ENCODE peak calls at places on chromosomes 5 and 9, in nine cellular contexts. B is skeletal muscle cell; C is stimulated activated CD4-positive, alpha-beta T cell treated with anti-CD3 and anti-CD28 coated beads, Interleukin-12 subunit alpha, Interleukin-12 subunit beta, amount 100 ng/mL, for 24 hours; S is endothelial cell of umbilical vein; N is putamen; L is SJSA1; I is retina; W is germinal center; M is activated CD4-positive, alpha-beta T cell treated with anti-CD3 and anti-CD28 coated beads for 48 hours. Q is an unnamed sample.

GRCh38 chr9:119026120-119026519 is 343.1 kb downstream of the BRINP1 start:
- DNase-seq in B (no peak), C (no peak), S (no peak), N (peak), L (no peak), I (no peak), W (no peak), M (no peak), Q (peak)

GRCh38 chr9:76451234-76451633 is 7.7 kb upstream of the GCNT1 start:
- DNase-seq in B (peak), C (no peak), S (no peak), N (no peak), L (peak), I (no peak), W (no peak), M (no peak), Q (no peak)

GRCh38 chr5:135308752-135309151 is 90.3 kb downstream of the MACROH2A1 start:
- DNase-seq in B (peak), C (no peak), S (no peak), N (no peak), L (peak), I (no peak), W (no peak), M (no peak), Q (no peak)

GRCh38 chr9:131485728-131486381 is 16.9 kb upstream of the POMT1 start:
- DNase-seq in B (no peak), C (no peak), S (no peak), N (no peak), L (no peak), I (no peak), W (no peak), M (no peak), Q (no peak)

GRCh38 chr5:76527685-76528161 is 95.5 kb downstream of the F2RL2 start:
- DNase-seq in B (no peak), C (no peak), S (peak), N (no peak), L (no peak), I (no peak), W (no peak), M (no peak), Q (no peak)

GRCh38 chr5:42057254-42057690 is 132.2 kb downstream of the FBXO4 start:
- DNase-seq in B (no peak), C (peak), S (peak), N (no peak), L (no peak), I (peak), W (peak), M (peak), Q (peak)

GRCh38 chr5:1190296-1190695 is 11.1 kb upstream of the SLC6A19 start:
- DNase-seq in B (no peak), C (no peak), S (no peak), N (no peak), L (no peak), I (no peak), W (no peak), M (no peak), Q (no peak)

GRCh38 chr9:90188656-90189055 is 454.0 kb downstream of the DIRAS2 start:
- DNase-seq in B (no peak), C (no peak), S (no peak), N (no peak), L (no peak), I (no peak), W (no peak), M (no peak), Q (no peak)

GRCh38 chr5:168324864-168325615 is 33.6 kb downstream of the WWC1 start:
- DNase-seq in B (no peak), C (no peak), S (no peak), N (no peak), L (no peak), I (no peak), W (no peak), M (no peak), Q (no peak)

GRCh38 chr5:96492654-96493053 is 59.6 kb upstream of the PCSK1 start:
- DNase-seq in B (no peak), C (no peak), S (no peak), N (no peak), L (no peak), I (no peak), W (no peak), M (no peak), Q (no peak)

GRCh38 chr9:124311283-124311682 is 53.5 kb downstream of the NEK6 start:
- DNase-seq in B (no peak), C (no peak), S (no peak), N (no peak), L (no peak), I (no peak), W (no peak), M (no peak), Q (no peak)

GRCh38 chr9:114327749-114328148 is 1.9 kb upstream of the ORM2 start:
- DNase-seq in B (no peak), C (no peak), S (no peak), N (no peak), L (no peak), I (no peak), W (no peak), M (no peak), Q (no peak)

GRCh38 chr9:129988607-129989361 is 54.2 kb downstream of the FNBP1 start:
- DNase-seq in B (no peak), C (no peak), S (no peak), N (no peak), L (no peak), I (no peak), W (peak), M (peak), Q (no peak)

GRCh38 chr5:37533851-37534250 is 154.7 kb downstream of the WDR70 start:
- DNase-seq in B (no peak), C (no peak), S (no peak), N (no peak), L (no peak), I (no peak), W (no peak), M (no peak), Q (no peak)

GRCh38 chr5:55918097-55919035 is 67.2 kb downstream of the IL31RA start:
- DNase-seq in B (no peak), C (no peak), S (no peak), N (no peak), L (peak), I (no peak), W (no peak), M (peak), Q (no peak)

GRCh38 chr5:96896285-96896711 is 20.0 kb downstream of the ERAP2 start:
- DNase-seq in B (no peak), C (no peak), S (no peak), N (no peak), L (no peak), I (no peak), W (peak), M (peak), Q (no peak)

GRCh38 chr5:124080256-124080655 is 568.3 kb downstream of the CSNK1G3 start:
- DNase-seq in B (no peak), C (no peak), S (no peak), N (no peak), L (no peak), I (no peak), W (no peak), M (no peak), Q (no peak)

GRCh38 chr9:16729656-16730055 is 140.8 kb downstream of the BNC2 start:
- DNase-seq in B (no peak), C (no peak), S (no peak), N (no peak), L (no peak), I (peak), W (no peak), M (no peak), Q (peak)

GRCh38 chr9:131402738-131403492 is 9.0 kb downstream of the PRRC2B start:
- DNase-seq in B (peak), C (no peak), S (peak), N (peak), L (peak), I (peak), W (no peak), M (no peak), Q (peak)

GRCh38 chr5:74542477-74542876 is 98.1 kb downstream of the ENC1 start:
- DNase-seq in B (no peak), C (no peak), S (peak), N (no peak), L (no peak), I (no peak), W (no peak), M (no peak), Q (no peak)

GRCh38 chr5:1568201-1568979 is 44.6 kb upstream of the LPCAT1 start:
- DNase-seq in B (peak), C (no peak), S (peak), N (no peak), L (no peak), I (no peak), W (no peak), M (no peak), Q (no peak)

GRCh38 chr5:126395627-126396026 is 27.6 kb upstream of the GRAMD2B start:
- DNase-seq in B (no peak), C (no peak), S (no peak), N (no peak), L (no peak), I (no peak), W (no peak), M (no peak), Q (no peak)

GRCh38 chr5:84301535-84301934 is 83.1 kb downstream of the EDIL3 start:
- DNase-seq in B (no peak), C (no peak), S (peak), N (no peak), L (no peak), I (no peak), W (no peak), M (no peak), Q (no peak)

GRCh38 chr9:116381350-116381749 is 227.8 kb downstream of the PAPPA start:
- DNase-seq in B (peak), C (no peak), S (no peak), N (no peak), L (no peak), I (no peak), W (no peak), M (no peak), Q (no peak)

GRCh38 chr5:107772418-107773310 is 101.9 kb upstream of the EFNA5 start:
- DNase-seq in B (no peak), C (no peak), S (peak), N (peak), L (no peak), I (no peak), W (no peak), M (no peak), Q (no peak)

GRCh38 chr9:14616188-14616982 is 76.8 kb downstream of the ZDHHC21 start:
- DNase-seq in B (peak), C (no peak), S (peak), N (peak), L (no peak), I (no peak), W (peak), M (no peak), Q (peak)

GRCh38 chr5:168637281-168637680 is 58.1 kb upstream of the PANK3 start:
- DNase-seq in B (no peak), C (no peak), S (no peak), N (no peak), L (no peak), I (no peak), W (no peak), M (no peak), Q (no peak)

GRCh38 chr5:129163979-129164378 is 69.4 kb downstream of the ISOC1 start:
- DNase-seq in B (no peak), C (no peak), S (no peak), N (no peak), L (no peak), I (no peak), W (no peak), M (no peak), Q (no peak)

GRCh38 chr5:146461319-146461718 is 14.2 kb downstream of the TCERG1 start:
- DNase-seq in B (no peak), C (no peak), S (peak), N (no peak), L (no peak), I (no peak), W (no peak), M (no peak), Q (no peak)

Q was measured in NCI-H1092.